ENCODE peak calls at places on chromosomes 16 and 17, in six cellular contexts. J, Q, R, N, U and G are unnamed samples. For H3K4me1, the result is how much of the 10 kb centered on the place peaks cover.

GRCh38 chr17:43574348-43574747 is 28.2 kb upstream of the ETV4 start:
- DNase-seq in J (no peak), Q (no peak), R (no peak), N (no peak), U (no peak), G (no peak)

GRCh38 chr17:72734611-72735010 is 357.9 kb downstream of the SLC39A11 start:
- DNase-seq in J (no peak), Q (no peak), R (no peak), N (no peak), U (no peak), G (no peak)

GRCh38 chr17:9383828-9384227 is 191.8 kb downstream of the STX8 start:
- DNase-seq in J (no peak), Q (no peak), R (no peak), N (no peak), U (no peak), G (no peak)

GRCh38 chr17:67379251-67379630 is 2.2 kb downstream of the PITPNC1 start:
- DNase-seq in J (no peak), Q (no peak), R (no peak), N (no peak), U (no peak), G (no peak)

GRCh38 chr17:75289832-75290337 is 652 bp upstream of the SLC25A19 start:
- DNase-seq in J (peak), Q (no peak), R (no peak), N (peak), U (peak), G (no peak)

GRCh38 chr17:596763-597644 is 117.6 kb downstream of the VPS53 start:
- DNase-seq in J (no peak), Q (no peak), R (no peak), N (peak), U (no peak), G (no peak)

GRCh38 chr17:71339219-71339618 is 781.6 kb upstream of the SOX9 start:
- DNase-seq in J (no peak), Q (no peak), R (no peak), N (no peak), U (no peak), G (no peak)

GRCh38 chr17:64216385-64217248 is 46.4 kb downstream of the TEX2 start:
- DNase-seq in J (peak), Q (peak), R (peak), N (peak), U (no peak), G (no peak)

GRCh38 chr16:57004387-57005250 is 15.3 kb downstream of the NLRC5 start:
- DNase-seq in J (no peak), Q (no peak), R (peak), N (no peak), U (no peak), G (no peak)

GRCh38 chr16:4404247-4404966 is 12.0 kb downstream of the CORO7 start:
- DNase-seq in J (peak), Q (peak), R (peak), N (no peak), U (peak), G (peak)

DNA sequence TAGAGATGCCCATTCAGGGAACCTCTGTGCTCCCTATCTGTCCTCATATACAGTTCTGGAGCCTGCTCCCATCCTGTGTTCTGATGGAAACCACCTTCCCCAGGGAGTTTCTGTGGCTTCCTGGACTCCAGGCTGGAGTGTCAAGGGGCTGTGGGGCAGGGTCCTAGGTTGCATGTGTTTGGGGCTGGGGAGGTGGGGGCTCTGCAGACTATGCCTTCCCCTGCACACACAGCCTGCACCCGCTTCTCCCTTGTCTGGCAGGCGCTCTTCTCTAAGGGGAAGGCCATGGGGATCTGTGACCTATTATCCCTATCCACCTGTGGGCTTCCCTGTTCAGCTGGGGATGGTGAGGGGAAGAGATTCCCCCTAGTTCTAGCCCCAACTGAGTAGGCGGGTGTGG is 14.3 kb downstream of the RARA start:
- DNase-seq in J (no peak), Q (no peak), R (no peak), N (no peak), U (no peak), G (peak)
- TF ChIP-seq CTCF in J (no peak), Q (no peak), R (no peak), N (no peak), U (no peak), G (no peak)

GRCh38 chr17:48605409-48605864 is 651 bp upstream of the HOXB6 start:
- DNase-seq in J (no peak), Q (no peak), R (no peak), N (no peak), U (no peak), G (no peak)

GRCh38 chr17:48604770-48605329 is at the start of gene HOXB6:
- DNase-seq in J (peak), Q (no peak), R (no peak), N (no peak), U (no peak), G (peak)

GRCh38 chr17:48601528-48602430 is 3.0 kb downstream of the HOXB6 start:
- DNase-seq in J (no peak), Q (no peak), R (no peak), N (no peak), U (no peak), G (no peak)

GRCh38 chr17:48605991-48606891 is 1.5 kb upstream of the HOXB6 start:
- DNase-seq in J (no peak), Q (peak), R (no peak), N (no peak), U (no peak), G (no peak)

GRCh38 chr17:48603959-48604769 is 622 bp downstream of the HOXB6 start:
- DNase-seq in J (peak), Q (no peak), R (no peak), N (no peak), U (no peak), G (peak)
- TF ChIP-seq EZH2 in J (no peak), Q (peak), R (no peak), N (no peak), U (no peak), G (no peak)

GRCh38 chr17:41352597-41353366 is 2.2 kb upstream of the KRT33A start:
- DNase-seq in J (no peak), Q (no peak), R (no peak), N (no peak), U (no peak), G (peak)
- H3K4me1 ChIP-seq in J (under half), Q (under half), R (under half), N (under half), U (under half), G (under half)

DNA sequence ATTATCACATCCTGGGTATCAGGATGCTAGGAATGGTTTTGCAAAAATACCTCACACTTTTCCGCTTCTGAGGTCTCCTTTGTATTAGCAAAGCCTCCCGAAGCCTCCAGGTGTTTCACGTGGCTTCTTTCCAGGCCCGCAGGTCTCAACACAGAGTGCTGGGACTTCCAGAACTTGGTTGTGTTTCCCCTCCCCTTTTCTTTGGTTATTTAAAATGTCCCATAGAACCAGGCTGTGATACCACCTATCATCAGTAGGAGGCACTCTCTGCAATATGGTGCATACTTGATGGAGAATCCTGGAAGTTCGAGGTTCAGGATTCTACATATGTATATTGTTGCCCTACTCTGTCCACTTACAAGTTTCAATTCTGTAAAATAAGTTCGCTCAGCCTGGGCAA is 28.8 kb downstream of the ATP2C2 start:
- DNase-seq in J (peak), Q (no peak), R (no peak), N (no peak), U (no peak), G (no peak)
- TF ChIP-seq CTCF in J (peak), Q (peak), R (peak), N (peak), U (peak), G (peak)

GRCh38 chr17:81391268-81391963 is 3.8 kb upstream of the BAHCC1 start:
- DNase-seq in J (no peak), Q (no peak), R (no peak), N (no peak), U (no peak), G (no peak)

GRCh38 chr17:81393684-81394376 is 1.4 kb upstream of the BAHCC1 start:
- DNase-seq in J (peak), Q (peak), R (peak), N (peak), U (peak), G (peak)

GRCh38 chr17:81390436-81391214 is 4.6 kb upstream of the BAHCC1 start:
- DNase-seq in J (no peak), Q (no peak), R (no peak), N (no peak), U (no peak), G (no peak)

GRCh38 chr17:81392909-81393654 is 2.2 kb upstream of the BAHCC1 start:
- DNase-seq in J (peak), Q (peak), R (no peak), N (peak), U (no peak), G (no peak)

DNA sequence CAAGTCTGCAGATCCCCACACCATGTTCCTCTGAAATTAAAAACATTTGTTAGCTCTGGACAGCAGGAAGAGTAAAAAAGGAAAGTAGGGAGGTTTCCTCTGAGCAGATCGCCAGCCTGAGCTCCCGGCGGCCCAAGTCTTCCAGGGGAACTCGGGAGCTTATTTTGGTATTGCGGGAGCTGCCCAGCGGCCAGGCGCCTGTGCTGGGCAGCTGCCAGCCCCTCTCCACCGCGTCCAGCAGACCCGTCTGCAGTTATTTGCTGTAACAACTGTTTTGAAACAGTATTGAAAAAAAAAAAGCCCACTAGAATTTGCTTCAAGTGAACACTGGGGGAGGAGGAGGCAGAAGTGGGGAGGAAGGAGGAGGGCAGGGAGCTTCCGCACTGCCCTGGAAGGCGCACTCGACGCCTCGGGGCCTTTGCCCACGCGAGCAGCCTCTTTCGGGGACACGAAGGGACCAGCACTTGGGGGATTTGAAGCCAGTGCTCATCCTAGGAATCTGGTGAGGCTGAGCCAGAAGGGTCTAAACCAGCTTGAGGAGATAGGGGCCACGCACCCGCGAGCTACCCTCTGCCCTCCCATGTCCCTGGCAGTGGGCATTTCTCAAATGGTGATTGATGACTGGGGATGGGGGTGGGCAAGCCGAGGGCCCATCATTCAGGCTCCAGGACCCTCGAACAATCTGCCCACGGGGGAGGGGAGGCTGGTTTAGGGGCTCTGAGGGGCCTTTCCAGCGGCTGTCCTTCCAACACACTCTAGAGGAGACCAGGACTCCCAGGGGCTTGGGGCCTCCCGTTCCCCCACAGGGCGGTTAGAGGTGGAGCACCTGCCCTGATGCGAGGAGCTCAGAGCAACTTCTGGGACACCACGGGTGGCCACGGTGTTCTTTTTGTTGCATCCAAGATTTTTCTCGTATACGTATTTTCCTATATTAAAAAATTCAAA is 3.0 kb upstream of the BAHCC1 start:
- DNase-seq in J (no peak), Q (no peak), R (no peak), N (peak), U (no peak), G (no peak)
- TF ChIP-seq EZH2 in J (no peak), Q (no peak), R (no peak), N (no peak), U (no peak), G (no peak)

GRCh38 chr16:19523559-19524355 is at the start of gene CCP110:
- DNase-seq in J (peak), Q (peak), R (peak), N (peak), U (peak), G (peak)
- H3K4me1 ChIP-seq in J (under half), Q (under half), R (half or more), N (under half), U (half or more), G (under half)